ENCODE peak calls at places on chromosomes 5 and 9, in seven cellular contexts. One of them, this sample, is unnamed.

GRCh38 chr5:168869615-168870227 is 290.6 kb upstream of the PANK3 start:
- DNase-seq in MM.1S: no peak
- DNase-seq in brain microvascular endothelial cell: no peak
- DNase-seq in stimulated activated CD8-positive, alpha-beta memory T cell treated with anti-CD3 and anti-CD28 coated beads, Interleukin-2, amount 100 ng/mL, for 1 hour: no peak
- DNase-seq in activated naive CD4-positive, alpha-beta T cell: no peak
- DNase-seq in cardiac fibroblast: no peak
- DNase-seq in ELR: no peak
- DNase-seq in this sample: no peak

GRCh38 chr5:157917909-157918809 is 59.2 kb upstream of the CLINT1 start:
- DNase-seq in ELR: peak
- DNase-seq in MM.1S: peak
- DNase-seq in stimulated activated CD8-positive, alpha-beta memory T cell treated with anti-CD3 and anti-CD28 coated beads, Interleukin-2, amount 100 ng/mL, for 1 hour: peak
- DNase-seq in brain microvascular endothelial cell: peak
- DNase-seq in cardiac fibroblast: peak
- DNase-seq in activated naive CD4-positive, alpha-beta T cell: peak
- DNase-seq in this sample: no peak

GRCh38 chr5:14089198-14089597 is 53.9 kb upstream of the TRIO start:
- DNase-seq in stimulated activated CD8-positive, alpha-beta memory T cell treated with anti-CD3 and anti-CD28 coated beads, Interleukin-2, amount 100 ng/mL, for 1 hour: no peak
- DNase-seq in MM.1S: no peak
- DNase-seq in cardiac fibroblast: no peak
- DNase-seq in brain microvascular endothelial cell: no peak
- DNase-seq in ELR: no peak
- DNase-seq in activated naive CD4-positive, alpha-beta T cell: no peak
- DNase-seq in this sample: no peak

GRCh38 chr5:158384535-158385421 is 525.8 kb upstream of the CLINT1 start:
- DNase-seq in MM.1S: no peak
- DNase-seq in activated naive CD4-positive, alpha-beta T cell: no peak
- DNase-seq in brain microvascular endothelial cell: peak
- DNase-seq in ELR: peak
- DNase-seq in stimulated activated CD8-positive, alpha-beta memory T cell treated with anti-CD3 and anti-CD28 coated beads, Interleukin-2, amount 100 ng/mL, for 1 hour: no peak
- DNase-seq in cardiac fibroblast: peak
- DNase-seq in this sample: no peak

GRCh38 chr9:120723547-120723946 is 9.3 kb upstream of the MEGF9 start:
- DNase-seq in brain microvascular endothelial cell: peak
- DNase-seq in stimulated activated CD8-positive, alpha-beta memory T cell treated with anti-CD3 and anti-CD28 coated beads, Interleukin-2, amount 100 ng/mL, for 1 hour: no peak
- DNase-seq in MM.1S: no peak
- DNase-seq in ELR: no peak
- DNase-seq in activated naive CD4-positive, alpha-beta T cell: no peak
- DNase-seq in cardiac fibroblast: peak
- DNase-seq in this sample: no peak

GRCh38 chr5:100623719-100624118 is 88.5 kb downstream of the FAM174A start:
- DNase-seq in ELR: peak
- DNase-seq in stimulated activated CD8-positive, alpha-beta memory T cell treated with anti-CD3 and anti-CD28 coated beads, Interleukin-2, amount 100 ng/mL, for 1 hour: no peak
- DNase-seq in MM.1S: peak
- DNase-seq in activated naive CD4-positive, alpha-beta T cell: no peak
- DNase-seq in cardiac fibroblast: peak
- DNase-seq in brain microvascular endothelial cell: peak
- DNase-seq in this sample: no peak

GRCh38 chr9:7368410-7369292 is 430.9 kb downstream of the DMAC1 start:
- DNase-seq in MM.1S: no peak
- DNase-seq in cardiac fibroblast: peak
- DNase-seq in brain microvascular endothelial cell: no peak
- DNase-seq in activated naive CD4-positive, alpha-beta T cell: no peak
- DNase-seq in stimulated activated CD8-positive, alpha-beta memory T cell treated with anti-CD3 and anti-CD28 coated beads, Interleukin-2, amount 100 ng/mL, for 1 hour: no peak
- DNase-seq in ELR: peak
- DNase-seq in this sample: no peak

GRCh38 chr5:96601811-96602244 is 60.3 kb upstream of the CAST start:
- DNase-seq in ELR: peak
- DNase-seq in activated naive CD4-positive, alpha-beta T cell: no peak
- DNase-seq in stimulated activated CD8-positive, alpha-beta memory T cell treated with anti-CD3 and anti-CD28 coated beads, Interleukin-2, amount 100 ng/mL, for 1 hour: peak
- DNase-seq in MM.1S: peak
- DNase-seq in cardiac fibroblast: peak
- DNase-seq in brain microvascular endothelial cell: peak
- DNase-seq in this sample: peak

GRCh38 chr9:123482295-123482970 is 126.4 kb downstream of the CRB2 start:
- DNase-seq in activated naive CD4-positive, alpha-beta T cell: no peak
- DNase-seq in brain microvascular endothelial cell: no peak
- DNase-seq in stimulated activated CD8-positive, alpha-beta memory T cell treated with anti-CD3 and anti-CD28 coated beads, Interleukin-2, amount 100 ng/mL, for 1 hour: no peak
- DNase-seq in ELR: no peak
- DNase-seq in MM.1S: no peak
- DNase-seq in cardiac fibroblast: no peak
- DNase-seq in this sample: no peak

GRCh38 chr9:120735415-120736126 is 21.3 kb upstream of the MEGF9 start:
- DNase-seq in brain microvascular endothelial cell: no peak
- DNase-seq in MM.1S: no peak
- DNase-seq in stimulated activated CD8-positive, alpha-beta memory T cell treated with anti-CD3 and anti-CD28 coated beads, Interleukin-2, amount 100 ng/mL, for 1 hour: no peak
- DNase-seq in cardiac fibroblast: peak
- DNase-seq in ELR: no peak
- DNase-seq in activated naive CD4-positive, alpha-beta T cell: no peak
- DNase-seq in this sample: no peak

GRCh38 chr5:137254695-137255094 is 244.4 kb downstream of the SPOCK1 start:
- DNase-seq in cardiac fibroblast: peak
- DNase-seq in MM.1S: no peak
- DNase-seq in activated naive CD4-positive, alpha-beta T cell: no peak
- DNase-seq in ELR: no peak
- DNase-seq in brain microvascular endothelial cell: no peak
- DNase-seq in stimulated activated CD8-positive, alpha-beta memory T cell treated with anti-CD3 and anti-CD28 coated beads, Interleukin-2, amount 100 ng/mL, for 1 hour: no peak
- DNase-seq in this sample: peak

GRCh38 chr5:174323878-174324281 is 278.4 kb downstream of the NSG2 start:
- DNase-seq in activated naive CD4-positive, alpha-beta T cell: no peak
- DNase-seq in ELR: peak
- DNase-seq in stimulated activated CD8-positive, alpha-beta memory T cell treated with anti-CD3 and anti-CD28 coated beads, Interleukin-2, amount 100 ng/mL, for 1 hour: no peak
- DNase-seq in brain microvascular endothelial cell: peak
- DNase-seq in MM.1S: peak
- DNase-seq in cardiac fibroblast: peak
- DNase-seq in this sample: peak

GRCh38 chr5:136034976-136035375 is 6.2 kb downstream of the TGFBI start:
- DNase-seq in activated naive CD4-positive, alpha-beta T cell: no peak
- DNase-seq in cardiac fibroblast: no peak
- DNase-seq in MM.1S: no peak
- DNase-seq in ELR: no peak
- DNase-seq in brain microvascular endothelial cell: no peak
- DNase-seq in stimulated activated CD8-positive, alpha-beta memory T cell treated with anti-CD3 and anti-CD28 coated beads, Interleukin-2, amount 100 ng/mL, for 1 hour: no peak
- DNase-seq in this sample: no peak